ENCODE peak calls at places on chromosomes 4 and X, in eight cellular contexts. T is GM20000; X is NCI-H1694; S is NCI-H1105; V is Right ventricle myocardium inferior; U is heart left ventricle; E is CD4-positive, alpha-beta T cell; H is NCI-H345. L is an unnamed sample.
A peak's percentile ranks its signal among the peaks of the same experiment; 100 is the strongest.

GRCh38 chr4:54213001-54213400 is 16.1 kb upstream of the PDGFRA start:
- DNase-seq in T (no peak), X (no peak), S (no peak), V (no peak), U (no peak), E (no peak), H (no peak), L (no peak)

GRCh38 chr4:55435136-55435535 is 39.4 kb downstream of the TMEM165 start:
- DNase-seq in T (peak; percentile 5), X (no peak), S (no peak), V (no peak), U (no peak), E (no peak), H (no peak), L (no peak)

GRCh38 chr4:158841540-158841939 is 72.7 kb downstream of the FNIP2 start:
- DNase-seq in T (no peak), X (no peak), S (no peak), V (no peak), U (peak; percentile 29), E (no peak), H (no peak), L (no peak)

GRCh38 chrX:39012561-39013209 is 211.4 kb downstream of the MID1IP1 start:
- DNase-seq in T (no peak), X (no peak), S (no peak), V (no peak), U (no peak), E (no peak), H (no peak), L (no peak)

GRCh38 chr4:112604590-112604989 is 32.1 kb downstream of the ZGRF1 start:
- DNase-seq in T (peak; percentile 53), X (peak; percentile 61), S (peak; percentile 11), V (no peak), U (peak; percentile 18), E (no peak), H (peak; percentile 30), L (peak; percentile 46)

GRCh38 chrX:54482839-54483593 is 13.0 kb downstream of the FGD1 start:
- DNase-seq in T (no peak), X (no peak), S (no peak), V (no peak), U (no peak), E (no peak), H (no peak), L (no peak)

GRCh38 chr4:96354036-96354712 is 514.3 kb downstream of the PDHA2 start:
- DNase-seq in T (no peak), X (no peak), S (no peak), V (no peak), U (no peak), E (no peak), H (no peak), L (no peak)

GRCh38 chr4:128986019-128986418 is 107.3 kb downstream of the SCLT1 start:
- DNase-seq in T (no peak), X (no peak), S (no peak), V (no peak), U (no peak), E (no peak), H (no peak), L (no peak)

GRCh38 chrX:71536285-71536684 is 3.4 kb downstream of the OGT start:
- DNase-seq in T (no peak), X (peak; percentile 35), S (no peak), V (no peak), U (no peak), E (no peak), H (no peak), L (peak; percentile 49)

GRCh38 chr4:146389561-146389960 is 132.2 kb downstream of the SLC10A7 start:
- DNase-seq in T (no peak), X (no peak), S (no peak), V (no peak), U (no peak), E (no peak), H (no peak), L (no peak)

GRCh38 chr4:38097818-38098217 is 137.6 kb downstream of the PTTG2 start:
- DNase-seq in T (no peak), X (no peak), S (no peak), V (no peak), U (no peak), E (no peak), H (no peak), L (no peak)

GRCh38 chr4:124053872-124054538 is 657.4 kb downstream of the SPRY1 start:
- DNase-seq in T (no peak), X (no peak), S (no peak), V (no peak), U (no peak), E (no peak), H (no peak), L (no peak)

GRCh38 chr4:174592985-174593335 is 70.7 kb upstream of the HPGD start:
- DNase-seq in T (no peak), X (no peak), S (no peak), V (no peak), U (peak; percentile 11), E (no peak), H (no peak), L (no peak)

GRCh38 chr4:2689114-2689513 is 67.0 kb downstream of the TNIP2 start:
- DNase-seq in T (no peak), X (no peak), S (no peak), V (no peak), U (no peak), E (no peak), H (no peak), L (peak; percentile 29)

GRCh38 chr4:8217246-8217511 is 18.1 kb downstream of the SH3TC1 start:
- DNase-seq in T (no peak), X (no peak), S (no peak), V (no peak), U (no peak), E (no peak), H (no peak), L (no peak)

GRCh38 chr4:37891221-37892159 is 606 bp downstream of the TBC1D1 start:
- DNase-seq in T (peak; percentile 80), X (no peak), S (peak; percentile 9), V (no peak), U (peak; percentile 52), E (peak; percentile 45), H (no peak), L (no peak)

GRCh38 chr4:169565606-169566351 is 46.6 kb downstream of the NEK1 start:
- DNase-seq in T (no peak), X (no peak), S (no peak), V (no peak), U (no peak), E (no peak), H (no peak), L (no peak)

GRCh38 chr4:41468122-41468521 is 69.8 kb upstream of the LIMCH1 start:
- DNase-seq in T (no peak), X (no peak), S (no peak), V (no peak), U (no peak), E (no peak), H (no peak), L (no peak)

GRCh38 chrX:80816051-80816450 is 6.4 kb upstream of the BRWD3 start:
- DNase-seq in T (no peak), X (no peak), S (no peak), V (no peak), U (no peak), E (no peak), H (no peak), L (no peak)

GRCh38 chrX:45986971-45987370 is 558.2 kb downstream of the ZNF674 start:
- DNase-seq in T (no peak), X (no peak), S (no peak), V (no peak), U (no peak), E (no peak), H (no peak), L (no peak)

GRCh38 chr4:82394896-82395295 is 21.1 kb upstream of the HNRNPD start:
- DNase-seq in T (no peak), X (no peak), S (no peak), V (no peak), U (no peak), E (no peak), H (no peak), L (no peak)

GRCh38 chrX:1222511-1223252 is 10.2 kb upstream of the CRLF2 start:
- DNase-seq in T (no peak), X (no peak), S (no peak), V (no peak), U (no peak), E (no peak), H (no peak), L (no peak)

GRCh38 chrX:9902651-9903050 is 64.5 kb upstream of the CLDN34 start:
- DNase-seq in T (no peak), X (no peak), S (no peak), V (no peak), U (no peak), E (no peak), H (no peak), L (peak; percentile 45)

GRCh38 chr4:122163767-122164166 is 11.6 kb downstream of the BLTP1 start:
- DNase-seq in T (no peak), X (no peak), S (no peak), V (no peak), U (no peak), E (no peak), H (no peak), L (no peak)

GRCh38 chrX:115047181-115047580 is 29.8 kb upstream of the IL13RA2 start:
- DNase-seq in T (no peak), X (no peak), S (no peak), V (no peak), U (no peak), E (no peak), H (no peak), L (no peak)